ENCODE peak calls at places on chromosomes 3 and 15, in nine cellular contexts. F is globus pallidus, K is AG04449, R is A549, Y is amniotic stem cell, I is T-helper 1 cell, X is endodermal cell, P is GM23248, H is HuH-7. Q is an unnamed sample.
A peak's percentile ranks its signal among the peaks of the same experiment; 100 is the strongest.

GRCh38 chr3:19155375-19155774 is 7.1 kb downstream of the KCNH8 start:
- DNase-seq in F (peak; percentile 78), K (no peak), R (no peak), Y (no peak), I (no peak), X (no peak), P (no peak), H (no peak), Q (no peak)

GRCh38 chr15:25849431-25849921 is 13.7 kb downstream of the ATP10A start:
- DNase-seq in F (no peak), K (peak; percentile 92), R (no peak), Y (peak; percentile 35), I (no peak), X (no peak), P (peak; percentile 94), H (no peak), Q (peak; percentile 71)

GRCh38 chr3:59469948-59470723 is 420.3 kb upstream of the CFAP20DC start:
- DNase-seq in F (no peak), K (no peak), R (no peak), Y (no peak), I (no peak), X (no peak), P (peak; percentile 60), H (no peak), Q (no peak)

GRCh38 chr3:133895208-133896001 is at the start of gene RAB6B:
- DNase-seq in F (peak; percentile 72), K (no peak), R (no peak), Y (peak; percentile 40), I (no peak), X (peak; percentile 83), P (peak; percentile 81), H (peak; percentile 57), Q (no peak)

GRCh38 chr3:129608087-129608935 is 1.8 kb upstream of the PLXND1 start:
- DNase-seq in F (peak; percentile 64), K (no peak), R (no peak), Y (no peak), I (no peak), X (peak; percentile 85), P (peak; percentile 48), H (peak; percentile 64), Q (peak; percentile 38)

GRCh38 chr3:46393554-46394434 is 13.1 kb downstream of the CCR5AS start:
- DNase-seq in F (no peak), K (no peak), R (no peak), Y (no peak), I (no peak), X (peak; percentile 81), P (no peak), H (peak; percentile 68), Q (no peak)

GRCh38 chr15:31069360-31070000 is 32.0 kb downstream of the TRPM1 start:
- DNase-seq in F (no peak), K (no peak), R (no peak), Y (no peak), I (no peak), X (no peak), P (peak; percentile 58), H (no peak), Q (no peak)

GRCh38 chr15:22956257-22956979 is 23.8 kb downstream of the CYFIP1 start:
- DNase-seq in F (peak; percentile 50), K (no peak), R (no peak), Y (no peak), I (no peak), X (peak; percentile 27), P (no peak), H (no peak), Q (no peak)

GRCh38 chr15:58026051-58026450 is 39.5 kb downstream of the ALDH1A2 start:
- DNase-seq in F (no peak), K (no peak), R (no peak), Y (no peak), I (no peak), X (no peak), P (no peak), H (no peak), Q (no peak)

GRCh38 chr3:194272221-194272620 is 78.9 kb downstream of the CPN2 start:
- DNase-seq in F (no peak), K (no peak), R (no peak), Y (no peak), I (no peak), X (no peak), P (no peak), H (no peak), Q (no peak)

GRCh38 chr3:125186261-125186770 is 26.2 kb downstream of the SLC12A8 start:
- DNase-seq in F (no peak), K (no peak), R (no peak), Y (no peak), I (no peak), X (peak; percentile 20), P (peak; percentile 67), H (no peak), Q (no peak)

GRCh38 chr15:31157644-31158069 is 56.1 kb upstream of the TRPM1 start:
- DNase-seq in F (no peak), K (no peak), R (no peak), Y (no peak), I (no peak), X (no peak), P (no peak), H (peak; percentile 78), Q (no peak)

GRCh38 chr3:183046883-183047282 is 52.4 kb downstream of the MCCC1 start:
- DNase-seq in F (no peak), K (no peak), R (no peak), Y (no peak), I (no peak), X (no peak), P (no peak), H (no peak), Q (no peak)

GRCh38 chr15:45449878-45450277 is 71.5 kb upstream of the GATM start:
- DNase-seq in F (no peak), K (no peak), R (no peak), Y (no peak), I (no peak), X (no peak), P (no peak), H (no peak), Q (no peak)

GRCh38 chr3:184808021-184808420 is 3.9 kb upstream of the VPS8 start:
- DNase-seq in F (no peak), K (no peak), R (no peak), Y (no peak), I (no peak), X (peak; percentile 91), P (no peak), H (no peak), Q (peak; percentile 53)

GRCh38 chr3:4994144-4994730 is 15.0 kb downstream of the BHLHE40 start:
- DNase-seq in F (no peak), K (no peak), R (no peak), Y (no peak), I (no peak), X (peak; percentile 22), P (peak; percentile 89), H (no peak), Q (no peak)

GRCh38 chr3:10557783-10558373 is 52.5 kb upstream of the ATP2B2 start:
- DNase-seq in F (no peak), K (no peak), R (peak; percentile 38), Y (no peak), I (no peak), X (peak; percentile 30), P (peak; percentile 62), H (no peak), Q (peak; percentile 75)

GRCh38 chr3:55897573-55898224 is 410.6 kb upstream of the WNT5A start:
- DNase-seq in F (no peak), K (no peak), R (no peak), Y (no peak), I (no peak), X (peak; percentile 63), P (peak; percentile 11), H (no peak), Q (peak; percentile 17)

GRCh38 chr3:193710286-193711164 is 117.5 kb downstream of the OPA1 start:
- DNase-seq in F (no peak), K (no peak), R (no peak), Y (no peak), I (no peak), X (no peak), P (no peak), H (no peak), Q (no peak)

GRCh38 chr15:87713405-87713995 is 543.0 kb downstream of the NTRK3 start:
- DNase-seq in F (no peak), K (no peak), R (no peak), Y (no peak), I (no peak), X (no peak), P (no peak), H (no peak), Q (no peak)

GRCh38 chr3:184176377-184177330 is 2.0 kb downstream of the AP2M1 start:
- DNase-seq in F (peak; percentile 40), K (peak; percentile 77), R (peak; percentile 64), Y (peak; percentile 94), I (no peak), X (peak; percentile 98), P (peak; percentile 99), H (no peak), Q (peak; percentile 93)

GRCh38 chr3:63092545-63092944 is 185.6 kb upstream of the SYNPR start:
- DNase-seq in F (no peak), K (no peak), R (no peak), Y (no peak), I (no peak), X (no peak), P (no peak), H (no peak), Q (no peak)

GRCh38 chr15:29822685-29823459 is 604 bp upstream of the TJP1 start:
- DNase-seq in F (peak; percentile 70), K (peak; percentile 36), R (peak; percentile 65), Y (peak; percentile 43), I (no peak), X (no peak), P (peak; percentile 98), H (peak; percentile 28), Q (peak; percentile 59)

GRCh38 chr3:168990621-168991020 is 672.9 kb downstream of the MECOM start:
- DNase-seq in F (no peak), K (no peak), R (no peak), Y (no peak), I (no peak), X (no peak), P (no peak), H (no peak), Q (no peak)

GRCh38 chr15:78315686-78316085 is 16.3 kb upstream of the SKIC8 start:
- DNase-seq in F (no peak), K (no peak), R (no peak), Y (no peak), I (no peak), X (peak; percentile 91), P (no peak), H (peak; percentile 91), Q (no peak)

GRCh38 chr15:101256756-101257155 is 4.9 kb upstream of the CHSY1 start:
- DNase-seq in F (no peak), K (no peak), R (no peak), Y (no peak), I (no peak), X (peak; percentile 38), P (peak; percentile 59), H (no peak), Q (peak; percentile 31)

GRCh38 chr3:66256806-66257205 is 36.0 kb downstream of the SLC25A26 start:
- DNase-seq in F (no peak), K (no peak), R (no peak), Y (no peak), I (no peak), X (no peak), P (peak; percentile 17), H (no peak), Q (no peak)

GRCh38 chr15:23416349-23417276 is 30.4 kb downstream of the GOLGA6L2 start:
- DNase-seq in F (no peak), K (no peak), R (no peak), Y (no peak), I (no peak), X (peak; percentile 83), P (no peak), H (no peak), Q (no peak)

GRCh38 chr3:138187296-138188012 is at the start of gene ARMC8:
- DNase-seq in F (peak; percentile 90), K (no peak), R (peak; percentile 43), Y (peak; percentile 53), I (peak; percentile 19), X (peak; percentile 90), P (peak; percentile 88), H (peak; percentile 94), Q (no peak)

GRCh38 chr3:61378321-61378720 is 127.1 kb upstream of the FHIT start:
- DNase-seq in F (no peak), K (no peak), R (no peak), Y (no peak), I (no peak), X (no peak), P (no peak), H (no peak), Q (no peak)

GRCh38 chr3:105653161-105653560 is 215.7 kb downstream of the CBLB start:
- DNase-seq in F (no peak), K (no peak), R (no peak), Y (no peak), I (no peak), X (no peak), P (no peak), H (no peak), Q (no peak)

Q was measured in H4.